ENCODE peak calls at places on chromosome 18, in seven cellular contexts. O is CD8-positive, alpha-beta memory T cell; A is astrocyte of the spinal cord; P is NCI-H1417; Z is NCI-H146; K is heart left ventricle; V is stimulated activated CD8-positive, alpha-beta memory T cell treated with anti-CD3 and anti-CD28 coated beads, Interleukin-15, amount 100 ng/mL, for 24 hours. R is an unnamed sample.

GRCh38 chr18:37584952-37585695 is 19.5 kb upstream of the CELF4 start:
- DNase-seq in O (no peak), Z (peak; percentile 53), P (no peak), K (no peak), A (no peak), V (no peak), R (no peak)

GRCh38 chr18:56637897-56638231 is 528 bp downstream of the TXNL1 start:
- DNase-seq in K (no peak), A (no peak), O (no peak), P (peak; percentile 79), Z (peak; percentile 42), V (no peak), R (no peak)

GRCh38 chr18:61732854-61733253 is 160.0 kb downstream of the RNF152 start:
- DNase-seq in P (no peak), K (no peak), A (no peak), V (no peak), O (no peak), Z (no peak), R (no peak)

GRCh38 chr18:24567199-24567598 is 106.8 kb downstream of the HRH4 start:
- DNase-seq in A (no peak), P (no peak), Z (no peak), O (no peak), K (no peak), V (no peak), R (peak; percentile 19)

GRCh38 chr18:24086082-24086481 is 52.8 kb upstream of the CABYR start:
- DNase-seq in O (no peak), A (peak; percentile 63), Z (peak; percentile 95), P (peak; percentile 81), V (no peak), K (no peak), R (no peak)

GRCh38 chr18:22556271-22556990 is 138.7 kb upstream of the CTAGE1 start:
- DNase-seq in O (no peak), K (peak; percentile 83), V (no peak), A (peak; percentile 38), Z (no peak), P (peak; percentile 12), R (no peak)

GRCh38 chr18:68763082-68763481 is 34.8 kb upstream of the CCDC102B start:
- DNase-seq in K (no peak), O (no peak), A (peak; percentile 48), Z (no peak), P (no peak), V (no peak), R (no peak)

GRCh38 chr18:78999939-79000338 is 20.3 kb downstream of the SALL3 start:
- DNase-seq in O (no peak), K (no peak), A (no peak), P (peak; percentile 88), Z (peak; percentile 82), V (no peak), R (no peak)

GRCh38 chr18:61890344-61890743 is 2.5 kb downstream of the RNF152 start:
- DNase-seq in V (no peak), O (no peak), Z (no peak), K (no peak), P (no peak), A (no peak), R (no peak)

GRCh38 chr18:36655894-36656293 is 172.9 kb downstream of the TPGS2 start:
- DNase-seq in Z (no peak), V (no peak), A (no peak), P (no peak), K (no peak), O (no peak), R (no peak)

GRCh38 chr18:68841301-68841700 is 43.4 kb downstream of the CCDC102B start:
- DNase-seq in P (no peak), A (no peak), V (no peak), Z (no peak), K (no peak), O (no peak), R (no peak)

GRCh38 chr18:73384246-73384645 is 516.5 kb upstream of the NETO1 start:
- DNase-seq in K (no peak), O (no peak), Z (no peak), A (no peak), P (no peak), V (no peak), R (no peak)

GRCh38 chr18:70781860-70782453 is 493.1 kb downstream of the SOCS6 start:
- DNase-seq in A (peak; percentile 18), K (peak; percentile 21), P (peak; percentile 87), Z (peak; percentile 76), V (peak; percentile 8), O (peak; percentile 24), R (peak; percentile 86)

GRCh38 chr18:21393986-21394385 is 152.0 kb downstream of the GREB1L start:
- DNase-seq in A (no peak), Z (no peak), O (no peak), V (no peak), K (peak; percentile 30), P (no peak), R (no peak)

GRCh38 chr18:76892832-76893231 is 70.5 kb downstream of the ZNF236 start:
- DNase-seq in O (no peak), Z (no peak), V (no peak), A (no peak), P (no peak), K (no peak), R (no peak)

GRCh38 chr18:43158381-43158780 is 42.9 kb upstream of the RIT2 start:
- DNase-seq in P (no peak), A (no peak), O (no peak), V (no peak), Z (no peak), K (no peak), R (no peak)

GRCh38 chr18:61718944-61719343 is 173.9 kb downstream of the RNF152 start:
- DNase-seq in O (no peak), P (no peak), Z (no peak), K (no peak), A (no peak), V (no peak), R (no peak)

GRCh38 chr18:44548291-44549221 is 132.1 kb upstream of the SETBP1 start:
- DNase-seq in V (no peak), A (peak; percentile 52), O (no peak), Z (no peak), P (no peak), K (no peak), R (no peak)

GRCh38 chr18:55406374-55407045 is 181.5 kb downstream of the TCF4 start:
- DNase-seq in V (no peak), A (peak; percentile 21), Z (peak; percentile 82), K (no peak), O (no peak), P (peak; percentile 97), R (no peak)

GRCh38 chr18:582465-582864 is 2.3 kb downstream of the CETN1 start:
- DNase-seq in O (no peak), Z (no peak), K (no peak), A (no peak), V (no peak), P (no peak), R (no peak)

GRCh38 chr18:34772887-34773286 is 62.8 kb downstream of the DTNA start:
- DNase-seq in V (no peak), Z (no peak), K (no peak), A (peak; percentile 46), O (no peak), P (no peak), R (no peak)

GRCh38 chr18:70355620-70356385 is 67.0 kb downstream of the SOCS6 start:
- DNase-seq in A (no peak), V (no peak), K (no peak), Z (peak; percentile 27), P (peak; percentile 32), O (no peak), R (no peak)

GRCh38 chr18:35334821-35335220 is 9.4 kb downstream of the ZNF24 start:
- DNase-seq in O (no peak), A (peak; percentile 26), K (no peak), V (no peak), P (no peak), Z (no peak), R (no peak)

GRCh38 chr18:63185979-63186378 is 133.6 kb downstream of the BCL2 start:
- DNase-seq in A (no peak), V (no peak), K (no peak), Z (no peak), P (peak; percentile 72), O (no peak), R (no peak)

GRCh38 chr18:26327062-26327461 is 100.8 kb downstream of the TAF4B start:
- DNase-seq in A (no peak), K (no peak), V (no peak), P (no peak), O (no peak), Z (no peak), R (no peak)

R was measured in H1.